ENCODE peak calls at places on chromosomes 1 and 21, in ten cellular contexts. D is KG1; J is activated CD8-positive, alpha-beta memory T cell treated with anti-CD3 and anti-CD28 coated beads, Interleukin-2, amount 10 ng/mL, durations not matched to agents 7 days and 5 days; M is Panc1; V is activated naive CD8-positive, alpha-beta T cell treated with anti-CD3 and anti-CD28 coated beads for 36 hours; Q is stimulated activated CD4-positive, alpha-beta T cell treated with anti-CD3 and anti-CD28 coated beads, Interleukin-2, amount 100 ng/mL, for 24 hours; F is AG04450; Z is brain microvascular endothelial cell; W is neural crest cell; Y is stimulated activated CD8-positive, alpha-beta memory T cell treated with anti-CD3 and anti-CD28 coated beads, Interleukin-15, amount 100 ng/mL, for 1 hour. C is an unnamed sample.

GRCh38 chr21:22855581-22855980 is 1857.4 kb downstream of the NCAM2 start:
- DNase-seq in Y (no peak), V (no peak), M (peak; percentile 63), Z (no peak), J (no peak), D (no peak), Q (no peak), W (no peak), F (no peak), C (no peak)

GRCh38 chr1:109948285-109948630 is 36.3 kb upstream of the AHCYL1 start:
- DNase-seq in Z (no peak), F (no peak), V (no peak), M (no peak), Y (no peak), W (no peak), J (no peak), Q (no peak), D (no peak), C (no peak)

GRCh38 chr1:185603158-185603557 is 131.0 kb upstream of the HMCN1 start:
- DNase-seq in F (no peak), V (no peak), D (no peak), Q (no peak), J (no peak), Y (no peak), M (no peak), W (no peak), Z (no peak), C (no peak)

GRCh38 chr1:52756020-52756419 is 29.8 kb downstream of the ZYG11B start:
- DNase-seq in J (no peak), D (no peak), F (no peak), W (no peak), Z (no peak), Q (no peak), Y (no peak), M (no peak), V (no peak), C (no peak)

GRCh38 chr1:234658143-234658542 is 48.2 kb upstream of the IRF2BP2 start:
- DNase-seq in Q (no peak), V (no peak), Y (no peak), D (no peak), J (no peak), W (no peak), F (peak; percentile 11), Z (peak; percentile 21), M (no peak), C (no peak)

GRCh38 chr1:111553199-111553598 is 49.8 kb upstream of the ADORA3 start:
- DNase-seq in Y (no peak), D (no peak), V (no peak), Q (no peak), M (no peak), J (no peak), W (no peak), Z (peak; percentile 75), F (peak; percentile 47), C (no peak)

GRCh38 chr1:6995789-6996188 is 210.5 kb downstream of the CAMTA1 start:
- DNase-seq in Y (no peak), M (no peak), F (no peak), W (no peak), Q (no peak), J (no peak), D (no peak), V (no peak), Z (no peak), C (no peak)

GRCh38 chr1:201769966-201770365 is 59.0 kb upstream of the IPO9 start:
- DNase-seq in F (no peak), Y (no peak), V (no peak), Z (peak; percentile 81), J (no peak), M (no peak), Q (no peak), W (peak; percentile 20), D (no peak), C (no peak)